ENCODE peak calls at places on chromosomes 5 and 9, in nine cellular contexts. N is NCI-H1417, X is NCI-H1105 treated with DMSO at 0.1 percent for 48 hours, H is memory B cell, Q is AG04450, A is nephron progenitor cell, E is amniotic epithelial cell, L is fibroblast of mammary gland, P is foreskin melanocyte. Z is an unnamed sample.

GRCh38 chr5:79864364-79864763 is 126.7 kb downstream of the MTX3 start:
- DNase-seq in Q (no peak), A (no peak), E (no peak), L (no peak), H (no peak), P (no peak), N (no peak), X (no peak), Z (no peak)

GRCh38 chr9:119009253-119009652 is 360.0 kb downstream of the BRINP1 start:
- DNase-seq in Q (no peak), A (no peak), X (no peak), N (peak), L (peak), P (no peak), H (no peak), E (peak), Z (no peak)

GRCh38 chr9:120486347-120486746 is 93.6 kb downstream of the CDK5RAP2 start:
- DNase-seq in H (no peak), N (peak), P (no peak), X (peak), E (no peak), Q (no peak), L (peak), A (no peak), Z (no peak)

GRCh38 chr9:129964901-129965734 is 77.9 kb downstream of the FNBP1 start:
- DNase-seq in H (no peak), E (peak), P (peak), N (no peak), X (no peak), L (peak), Q (peak), A (no peak), Z (no peak)

GRCh38 chr5:81852277-81853004 is 101.5 kb upstream of the SSBP2 start:
- DNase-seq in A (peak), E (peak), N (peak), P (no peak), H (no peak), Q (peak), L (peak), X (peak), Z (peak)

GRCh38 chr5:51382759-51383493 is at the start of gene ISL1:
- DNase-seq in X (peak), H (no peak), A (peak), P (peak), N (peak), L (peak), Q (no peak), E (peak), Z (peak)

GRCh38 chr5:111859533-111860270 is 102.7 kb upstream of the NREP start:
- DNase-seq in Q (peak), A (no peak), E (peak), X (no peak), L (peak), H (no peak), P (no peak), N (no peak), Z (no peak)

GRCh38 chr5:123755587-123756324 is 243.8 kb downstream of the CSNK1G3 start:
- DNase-seq in P (no peak), E (peak), L (peak), A (no peak), N (no peak), Q (peak), X (no peak), H (no peak), Z (no peak)

GRCh38 chr9:114720296-114720695 is 38.3 kb upstream of the TEX48 start:
- DNase-seq in H (no peak), L (peak), P (no peak), N (no peak), X (no peak), A (no peak), E (no peak), Q (no peak), Z (no peak)

GRCh38 chr5:73104326-73104725 is 16.0 kb upstream of the TMEM171 start:
- DNase-seq in A (no peak), Q (no peak), N (peak), X (peak), E (no peak), L (no peak), P (no peak), H (no peak), Z (peak)

Z was measured in COR-L47.